ENCODE peak calls at places on chromosomes 11 and 22, in five cellular contexts. X, K, O, C and I are unnamed samples.

GRCh38 chr11:37946155-37946766 is 1348.2 kb upstream of the RAG2 start:
- DNase-seq in O (peak; percentile 22), C (no peak), X (peak; percentile 43), K (no peak), I (no peak)

GRCh38 chr22:17087176-17088131 is 2.7 kb downstream of the IL17RA start:
- DNase-seq in O (peak; percentile 87), K (peak; percentile 55), X (no peak), C (peak; percentile 66), I (no peak)

GRCh38 chr22:30810105-30810504 is 115.4 kb downstream of the OSBP2 start:
- DNase-seq in X (no peak), K (no peak), C (no peak), O (no peak), I (peak; percentile 6)

GRCh38 chr11:110428956-110429613 is 663 bp upstream of the FDX1 start:
- DNase-seq in K (no peak), C (no peak), X (no peak), O (peak; percentile 41), I (no peak)

GRCh38 chr11:112665291-112665690 is 295.9 kb upstream of the NCAM1 start:
- DNase-seq in C (no peak), K (no peak), O (no peak), X (no peak), I (no peak)

GRCh38 chr22:38112361-38112760 is 1.9 kb upstream of the BAIAP2L2 start:
- DNase-seq in X (no peak), K (no peak), O (no peak), C (no peak), I (peak; percentile 62)

GRCh38 chr11:107453594-107454286 is 3.9 kb downstream of the CWF19L2 start:
- DNase-seq in K (no peak), X (no peak), C (no peak), O (no peak), I (peak; percentile 37)

GRCh38 chr22:25081409-25081824 is 118.2 kb upstream of the CRYBB3 start:
- DNase-seq in O (peak; percentile 47), K (no peak), C (no peak), X (peak; percentile 41), I (no peak)

GRCh38 chr22:29520851-29521250 is 32.7 kb downstream of the THOC5 start:
- DNase-seq in X (peak; percentile 86), O (no peak), C (no peak), K (no peak), I (no peak)

GRCh38 chr11:65442952-65443351 is 20.4 kb downstream of the NEAT1 start:
- DNase-seq in C (no peak), O (no peak), X (peak; percentile 59), K (peak; percentile 67), I (peak; percentile 22)

GRCh38 chr22:40583058-40583741 is 53.3 kb downstream of the MRTFA start:
- DNase-seq in O (no peak), X (no peak), K (no peak), C (no peak), I (no peak)

GRCh38 chr11:19711911-19712280 is 741 bp upstream of the NAV2 start:
- DNase-seq in O (no peak), X (peak; percentile 62), K (no peak), C (no peak), I (peak; percentile 71)

GRCh38 chr22:50550395-50550794 is 4.7 kb downstream of the KLHDC7B start:
- DNase-seq in O (no peak), C (no peak), K (no peak), X (no peak), I (no peak)

GRCh38 chr22:45493286-45493771 is 9.4 kb upstream of the FBLN1 start:
- DNase-seq in O (no peak), C (no peak), X (peak; percentile 75), K (peak; percentile 84), I (peak; percentile 83)
- H3K9me3 ChIP-seq in O (no peaks in the 10 kb centered on the region), C (no peaks in the 10 kb centered on the region), X (no peaks in the 10 kb centered on the region), K (no peaks in the 10 kb centered on the region), I (no peaks in the 10 kb centered on the region)

DNA sequence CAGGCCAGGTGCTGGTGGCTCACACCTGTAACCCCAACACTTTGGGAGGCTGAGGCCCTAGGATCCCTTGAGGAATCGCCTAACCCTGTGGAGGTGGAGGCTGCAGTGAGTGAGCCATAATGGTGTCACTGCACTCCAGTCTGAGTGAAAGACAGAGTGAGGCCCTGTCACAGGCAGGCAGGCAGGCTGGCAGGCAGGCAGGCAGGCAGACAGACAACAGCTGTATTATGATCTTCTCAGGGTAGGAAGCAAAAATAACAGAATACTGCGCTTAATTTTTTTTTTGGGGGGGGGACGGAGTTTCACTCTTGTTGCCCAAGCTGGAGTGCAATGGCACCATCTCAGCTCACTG is 3901.6 kb upstream of the OR11H1 start:
- DNase-seq in K (no peak), C (no peak), O (no peak), X (no peak), I (no peak)
- H3K9me3 ChIP-seq in K (peaks cover 64% of the 10 kb centered on the region), C (peaks cover 4% of the 10 kb centered on the region), O (peaks cover 20% of the 10 kb centered on the region), X (no peaks in the 10 kb centered on the region), I (peaks cover 16% of the 10 kb centered on the region)

DNA sequence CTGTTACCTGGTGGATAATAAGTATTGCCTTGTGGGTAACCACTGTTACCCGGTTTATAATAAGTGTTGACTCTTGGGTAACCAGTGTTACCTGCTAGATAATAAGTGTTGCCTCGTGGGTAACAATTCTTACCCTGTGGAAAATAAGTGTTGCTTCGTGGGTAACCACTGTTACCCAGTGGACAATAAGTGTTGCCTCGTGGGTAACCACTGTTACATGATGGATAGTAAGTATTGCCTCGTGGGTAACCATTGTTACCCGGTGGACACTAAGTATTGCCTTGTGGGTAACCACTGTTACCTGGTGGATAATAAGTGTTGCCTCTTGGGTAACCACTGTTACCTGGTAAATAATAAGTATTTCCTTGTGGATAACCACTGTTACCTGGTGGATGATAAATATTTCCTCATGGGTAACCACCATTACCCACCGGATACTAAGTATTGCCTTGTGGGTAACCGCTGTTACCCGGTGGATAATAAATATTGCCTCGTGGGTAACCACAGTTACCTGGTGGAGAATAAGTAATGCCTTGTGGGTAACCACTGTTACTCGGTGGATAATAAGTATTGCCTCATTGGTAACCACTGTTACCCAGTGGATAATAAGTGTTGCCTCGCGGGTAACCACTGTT is 8.7 kb upstream of the NXPE4 start:
- DNase-seq in C (no peak), O (no peak), K (no peak), X (no peak), I (no peak)
- H3K9me3 ChIP-seq in C (no peaks in the 10 kb centered on the region), O (peaks cover 42% of the 10 kb centered on the region), K (no peaks in the 10 kb centered on the region), X (no peaks in the 10 kb centered on the region), I (no peaks in the 10 kb centered on the region)

GRCh38 chr22:47274196-47274595 is 511.7 kb downstream of the TBC1D22A start:
- DNase-seq in X (no peak), K (no peak), C (no peak), O (no peak), I (no peak)

GRCh38 chr22:47270463-47271135 is 508.1 kb downstream of the TBC1D22A start:
- DNase-seq in K (no peak), X (no peak), C (no peak), O (no peak), I (no peak)

GRCh38 chr22:47266329-47266728 is 503.9 kb downstream of the TBC1D22A start:
- DNase-seq in C (no peak), O (no peak), K (peak; percentile 21), X (no peak), I (no peak)

GRCh38 chr22:47267531-47268282 is 505.3 kb downstream of the TBC1D22A start:
- DNase-seq in K (peak; percentile 20), C (no peak), X (no peak), O (no peak), I (no peak)

GRCh38 chr22:47269689-47270088 is 507.2 kb downstream of the TBC1D22A start:
- DNase-seq in C (no peak), K (no peak), O (no peak), X (no peak), I (no peak)
- H3K9me3 ChIP-seq in C (no peaks in the 10 kb centered on the region), K (peaks cover 9% of the 10 kb centered on the region), O (no peaks in the 10 kb centered on the region), X (no peaks in the 10 kb centered on the region), I (peaks cover 8% of the 10 kb centered on the region)

GRCh38 chr11:133350045-133350444 is 182.3 kb downstream of the OPCML start:
- DNase-seq in X (no peak), C (no peak), O (no peak), K (no peak), I (no peak)
- H3K9me3 ChIP-seq in X (no peaks in the 10 kb centered on the region), C (no peaks in the 10 kb centered on the region), O (no peaks in the 10 kb centered on the region), K (no peaks in the 10 kb centered on the region), I (no peaks in the 10 kb centered on the region)

GRCh38 chr22:49160261-49161001 is 667.2 kb downstream of the BRD1 start:
- DNase-seq in O (no peak), X (no peak), C (no peak), K (no peak), I (peak; percentile 56)
- H3K9me3 ChIP-seq in O (no peaks in the 10 kb centered on the region), X (no peaks in the 10 kb centered on the region), C (peaks cover 38% of the 10 kb centered on the region), K (no peaks in the 10 kb centered on the region), I (no peaks in the 10 kb centered on the region)

DNA sequence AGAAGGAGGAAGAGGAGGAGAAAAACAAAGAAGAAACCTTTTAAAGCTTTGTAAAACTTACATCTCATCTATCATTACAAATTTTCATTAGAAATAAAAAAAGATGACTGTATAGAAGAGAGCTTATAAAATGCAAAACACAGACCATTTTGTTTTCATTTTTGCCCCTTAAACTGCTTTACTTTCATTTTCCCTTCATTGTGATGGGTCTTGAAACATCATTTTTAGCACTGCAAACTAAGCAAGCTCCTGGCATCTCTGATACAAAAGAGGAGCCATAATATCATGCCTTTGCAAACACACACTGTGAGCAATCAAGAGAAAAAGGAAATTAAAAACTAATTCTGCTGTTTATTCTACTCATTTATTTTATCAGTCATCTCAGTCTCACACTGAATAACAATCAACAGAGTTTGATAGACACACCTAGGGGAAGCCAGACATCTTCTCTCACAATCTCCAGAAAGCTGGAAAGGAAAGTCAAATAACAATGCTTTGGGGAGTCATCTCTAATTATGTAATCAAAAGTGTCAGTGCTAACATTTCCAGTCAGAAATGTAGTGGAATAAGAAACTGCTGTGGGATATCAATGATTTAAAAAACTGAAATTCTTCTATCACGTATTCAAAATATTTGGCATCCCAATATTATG is 467.7 kb upstream of the FAT3 start:
- DNase-seq in O (no peak), X (no peak), C (no peak), K (no peak), I (no peak)
- H3K9me3 ChIP-seq in O (no peaks in the 10 kb centered on the region), X (no peaks in the 10 kb centered on the region), C (no peaks in the 10 kb centered on the region), K (no peaks in the 10 kb centered on the region), I (no peaks in the 10 kb centered on the region)